ENCODE peak calls at places on chromosomes 1 and 21, in six cellular contexts. E is pancreas, L is sigmoid colon, Z is brain microvascular endothelial cell, P is PC-9, R is spleen. O is an unnamed sample.
A peak's percentile ranks its signal among the peaks of the same experiment; 100 is the strongest.

GRCh38 chr1:192974701-192975100 is 84.5 kb downstream of the UCHL5 start:
- DNase-seq in E (no peak), L (no peak), Z (no peak), P (peak; percentile 43), R (no peak), O (no peak)

GRCh38 chr1:36306902-36307456 is 811 bp downstream of the SH3D21 start:
- DNase-seq in E (peak; percentile 85), L (peak; percentile 96), Z (peak; percentile 79), P (peak; percentile 79), R (peak; percentile 98), O (peak; percentile 86)

GRCh38 chr1:99702221-99702620 is 56.3 kb downstream of the PALMD start:
- DNase-seq in E (no peak), L (no peak), Z (no peak), P (no peak), R (no peak), O (no peak)

GRCh38 chr1:117631361-117631760 is 25.5 kb downstream of the TENT5C start:
- DNase-seq in E (no peak), L (no peak), Z (no peak), P (no peak), R (peak; percentile 28), O (no peak)

GRCh38 chr1:113811353-113811887 is 856 bp downstream of the RSBN1 start:
- DNase-seq in E (peak; percentile 55), L (no peak), Z (no peak), P (no peak), R (peak; percentile 77), O (no peak)

GRCh38 chr1:201562659-201563405 is 23.9 kb downstream of the NAV1 start:
- DNase-seq in E (no peak), L (peak; percentile 83), Z (peak; percentile 88), P (no peak), R (peak; percentile 7), O (peak; percentile 91)

GRCh38 chr1:87953732-87954344 is 625.2 kb downstream of the LMO4 start:
- DNase-seq in E (peak; percentile 46), L (peak; percentile 77), Z (peak; percentile 74), P (peak; percentile 59), R (no peak), O (peak; percentile 63)

GRCh38 chr1:38301040-38301439 is 254.4 kb upstream of the POU3F1 start:
- DNase-seq in E (no peak), L (no peak), Z (no peak), P (no peak), R (no peak), O (no peak)

GRCh38 chr1:231214918-231215675 is 25.9 kb upstream of the GNPAT start:
- DNase-seq in E (no peak), L (no peak), Z (no peak), P (no peak), R (peak; percentile 68), O (no peak)

GRCh38 chr1:3697104-3697503 is 44.8 kb downstream of the TP73 start:
- DNase-seq in E (no peak), L (no peak), Z (no peak), P (no peak), R (no peak), O (no peak)

GRCh38 chr21:45357436-45358260 is 47.3 kb upstream of the COL18A1 start:
- DNase-seq in E (no peak), L (peak; percentile 91), Z (no peak), P (no peak), R (no peak), O (no peak)

GRCh38 chr1:200296091-200296661 is 113.7 kb downstream of the ZNF281 start:
- DNase-seq in E (no peak), L (no peak), Z (no peak), P (peak; percentile 79), R (no peak), O (peak; percentile 20)

GRCh38 chr1:102891868-102892625 is 216.3 kb downstream of the COL11A1 start:
- DNase-seq in E (no peak), L (no peak), Z (peak; percentile 16), P (no peak), R (no peak), O (peak; percentile 86)
- TF ChIP-seq CTCF in E (no peak), L (no peak), Z (no peak), P (no peak), R (no peak), O (no peak)

DNA sequence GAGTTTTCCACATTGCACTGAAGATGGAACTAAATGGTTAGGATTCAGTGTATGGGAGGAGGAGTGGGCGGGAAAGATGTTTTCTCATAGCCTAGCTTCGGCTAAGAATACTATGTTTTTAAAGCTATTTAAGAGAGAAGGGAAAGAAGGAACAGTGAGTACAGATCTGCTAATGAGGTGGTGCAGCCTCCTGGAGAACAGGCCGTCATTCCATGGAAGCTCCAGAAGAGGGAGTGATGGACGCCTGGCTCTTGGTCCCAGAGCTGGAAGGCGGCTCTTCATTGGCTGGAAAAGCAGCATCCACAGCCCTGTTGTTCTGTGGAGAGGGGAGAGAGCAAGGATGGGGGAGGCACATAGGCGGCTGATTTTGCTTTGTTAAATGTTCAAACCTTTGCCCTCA is 6.9 kb downstream of the CAMK1G start:
- DNase-seq in E (no peak), L (no peak), Z (peak; percentile 36), P (no peak), R (no peak), O (peak; percentile 26)
- TF ChIP-seq CTCF in E (no peak), L (no peak), Z (peak; percentile 64), P (peak; percentile 58), R (peak; percentile 22), O (peak; percentile 67)

GRCh38 chr1:90730247-90731022 is 13.3 kb upstream of the BARHL2 start:
- DNase-seq in E (no peak), L (no peak), Z (no peak), P (no peak), R (no peak), O (no peak)
- TF ChIP-seq CTCF in E (no peak), L (no peak), Z (no peak), P (no peak), R (no peak), O (no peak)

GRCh38 chr1:119159963-119160362 is 19.5 kb upstream of the WARS2 start:
- DNase-seq in E (no peak), L (no peak), Z (no peak), P (no peak), R (no peak), O (no peak)

GRCh38 chr1:119160851-119161250 is 20.4 kb upstream of the WARS2 start:
- DNase-seq in E (no peak), L (no peak), Z (peak; percentile 33), P (no peak), R (no peak), O (peak; percentile 86)

GRCh38 chr1:119159096-119159495 is 18.6 kb upstream of the WARS2 start:
- DNase-seq in E (no peak), L (no peak), Z (peak; percentile 22), P (no peak), R (no peak), O (peak; percentile 31)

GRCh38 chr1:119163396-119163795 is 22.9 kb upstream of the WARS2 start:
- DNase-seq in E (no peak), L (no peak), Z (no peak), P (no peak), R (no peak), O (no peak)

DNA sequence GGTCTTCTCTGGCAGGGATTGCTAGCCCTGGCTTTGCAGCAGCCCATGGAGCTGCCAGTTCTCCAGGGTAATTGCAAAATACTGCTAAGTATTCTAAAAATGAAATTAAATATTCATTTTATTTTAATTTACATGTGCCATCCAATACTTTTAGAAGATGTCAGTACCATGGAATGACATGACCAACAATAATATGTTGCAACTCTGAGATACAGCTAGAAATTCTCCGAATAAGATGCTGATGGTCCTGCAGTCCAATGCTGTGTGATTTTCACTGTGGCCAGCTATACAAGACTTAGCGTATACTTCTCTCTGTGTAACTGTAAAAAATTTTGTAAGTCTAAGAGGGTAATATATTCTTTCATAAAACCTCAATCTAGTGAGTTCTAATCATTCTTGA is 20.0 kb upstream of the WARS2 start:
- DNase-seq in E (no peak), L (no peak), Z (no peak), P (no peak), R (no peak), O (peak; percentile 7)
- TF ChIP-seq CTCF in E (no peak), L (no peak), Z (no peak), P (no peak), R (no peak), O (no peak)

DNA sequence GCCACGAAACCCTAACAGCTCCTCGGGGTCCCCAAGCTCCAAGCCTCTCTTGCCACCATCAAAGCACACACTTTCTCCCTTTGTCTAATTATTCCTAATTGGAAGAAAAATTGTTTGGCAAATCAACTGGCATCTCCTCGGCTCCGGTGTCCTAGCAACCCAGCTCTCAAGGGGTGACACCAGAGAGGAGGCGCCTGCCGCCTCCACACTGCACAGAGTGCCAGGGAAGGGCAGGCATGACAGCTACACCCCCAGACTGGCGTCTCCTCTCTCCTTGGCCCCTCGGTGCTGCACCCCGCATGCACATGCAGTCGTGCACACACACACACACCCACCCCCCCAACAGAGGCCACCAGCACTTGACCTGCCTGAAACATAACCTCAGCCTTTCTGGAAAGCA is 18.1 kb upstream of the GJB5 start:
- DNase-seq in E (no peak), L (no peak), Z (no peak), P (no peak), R (no peak), O (no peak)
- TF ChIP-seq CTCF in E (no peak), L (no peak), Z (no peak), P (no peak), R (no peak), O (no peak)

DNA sequence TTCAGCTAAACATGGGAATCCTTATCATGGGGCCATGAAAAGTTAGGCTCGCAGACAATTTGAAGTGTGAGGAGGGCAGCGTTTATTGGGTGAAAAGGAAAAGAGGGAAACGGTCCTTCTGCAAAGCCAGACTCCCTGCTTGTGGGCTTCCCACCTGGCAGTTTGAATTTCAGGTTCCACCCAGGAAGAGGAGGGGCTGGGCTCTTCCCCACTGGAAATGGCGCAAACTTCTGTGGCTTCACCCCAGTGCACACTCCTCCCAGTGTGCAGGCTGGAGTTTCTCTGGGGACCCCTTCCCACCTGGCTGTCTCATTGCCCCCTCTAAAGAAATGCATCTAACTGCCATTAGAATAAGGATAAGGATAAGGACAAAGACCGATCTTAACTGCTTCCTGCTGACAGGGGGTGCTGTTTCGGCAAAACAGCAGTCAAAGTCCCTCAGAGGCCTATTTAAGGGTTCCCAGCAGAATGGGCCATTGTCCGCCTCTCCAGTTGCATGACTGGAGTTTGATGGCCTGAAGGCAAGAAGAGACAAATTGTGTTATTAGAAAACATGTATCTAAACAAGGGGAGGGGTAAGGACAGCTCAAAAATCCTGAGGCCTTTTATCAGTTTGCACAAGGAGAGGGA is 20.4 kb downstream of the AIM2 start:
- DNase-seq in E (no peak), L (no peak), Z (no peak), P (no peak), R (no peak), O (no peak)
- TF ChIP-seq CTCF in E (no peak), L (no peak), Z (peak; percentile 41), P (no peak), R (no peak), O (peak; percentile 30)